ENCODE peak calls at places on chromosomes 12 and 14, in six cellular contexts. D is activated CD8-positive, alpha-beta memory T cell treated with anti-CD3 and anti-CD28 coated beads for 4 hours; K is BE2C; S is T-helper 9 cell; E is activated CD4-positive, alpha-beta T cell treated with anti-CD3 and anti-CD28 coated beads for 48 hours; W is GM19239. Y is an unnamed sample.

GRCh38 chr14:75715926-75716780 is 55.1 kb downstream of the TTLL5 start:
- DNase-seq in K (no peak), D (no peak), E (no peak), W (no peak), S (no peak), Y (no peak)

GRCh38 chr12:25195056-25195971 is at the start of the genes DNAI7 and ETFRF1:
- DNase-seq in D (peak; percentile 92), W (peak; percentile 58), S (peak; percentile 98), E (peak; percentile 98), K (peak; percentile 100), Y (peak; percentile 100)

GRCh38 chr12:5556946-5557673 is 125.2 kb downstream of the NTF3 start:
- DNase-seq in E (no peak), S (no peak), D (no peak), K (no peak), W (no peak), Y (no peak)

GRCh38 chr12:4518106-4518728 is 20.5 kb upstream of the RAD51AP1 start:
- DNase-seq in E (no peak), K (no peak), D (no peak), W (no peak), S (no peak), Y (no peak)

GRCh38 chr14:98935921-98936320 is 336.1 kb downstream of the BCL11B start:
- DNase-seq in W (no peak), D (no peak), E (no peak), S (no peak), K (no peak), Y (no peak)

GRCh38 chr12:94998322-94998721 is 5.2 kb downstream of the NDUFA12 start:
- DNase-seq in E (no peak), K (no peak), D (no peak), W (no peak), S (no peak), Y (no peak)

GRCh38 chr12:46304080-46304479 is 35.2 kb upstream of the SLC38A1 start:
- DNase-seq in D (no peak), W (no peak), K (no peak), S (no peak), E (no peak), Y (no peak)

GRCh38 chr12:84756961-84757360 is 155.6 kb downstream of the SLC6A15 start:
- DNase-seq in W (no peak), K (no peak), E (no peak), S (no peak), D (no peak), Y (no peak)

GRCh38 chr12:19273482-19274330 is 144.2 kb downstream of the PLEKHA5 start:
- DNase-seq in W (no peak), K (peak; percentile 90), D (peak; percentile 19), S (peak; percentile 44), E (peak; percentile 48), Y (peak; percentile 56)

GRCh38 chr14:104151546-104152245 is 13.3 kb downstream of the KIF26A start:
- DNase-seq in D (no peak), K (no peak), W (no peak), S (no peak), E (no peak), Y (no peak)

GRCh38 chr14:69054030-69054429 is 74.9 kb upstream of the ACTN1 start:
- DNase-seq in W (no peak), D (no peak), E (no peak), S (no peak), K (no peak), Y (no peak)

GRCh38 chr14:94771191-94771905 is 1.4 kb upstream of the GSC start:
- DNase-seq in W (no peak), E (no peak), D (no peak), K (no peak), S (no peak), Y (no peak)

GRCh38 chr14:89921346-89921745 is 33.2 kb downstream of the EFCAB11 start:
- DNase-seq in E (no peak), W (no peak), S (no peak), K (no peak), D (no peak), Y (no peak)

GRCh38 chr12:74539261-74539660 is 1.6 kb downstream of the ATXN7L3B start:
- DNase-seq in S (no peak), W (no peak), E (no peak), D (no peak), K (no peak), Y (no peak)

GRCh38 chr12:114013601-114014345 is 47.6 kb upstream of the RBM19 start:
- DNase-seq in W (no peak), K (peak; percentile 23), D (no peak), S (no peak), E (peak; percentile 2), Y (no peak)

GRCh38 chr14:50757702-50758101 is 73.3 kb downstream of the NIN start:
- DNase-seq in W (no peak), K (no peak), D (no peak), E (no peak), S (no peak), Y (no peak)

GRCh38 chr12:49645151-49646039 is 22.0 kb downstream of the PRPF40B start:
- DNase-seq in K (no peak), E (no peak), D (no peak), W (no peak), S (no peak), Y (no peak)

GRCh38 chr12:122845041-122845864 is 10.0 kb downstream of the HIP1R start:
- DNase-seq in K (no peak), E (no peak), S (no peak), W (no peak), D (no peak), Y (peak; percentile 20)